ENCODE peak calls at places on chromosomes 3 and 15, in five cellular contexts. Z is non-pigmented ciliary epithelial cell; B is AG09319; U is body of pancreas; W is activated T-helper 2 cell treated with anti-CD3 and anti-CD28 coated beads, Interferon-gamma antibody, Interleukin-2, Interleukin-4, amounts not matched to agents 10 μg/mL and 5 μg/mL and 100 μg/mL, durations not matched to agents 14 hours and 24 hours and 36 hours. S is an unnamed sample.

GRCh38 chr15:76058714-76059319 is 968 bp upstream of the TMEM266 start:
- DNase-seq in Z (no peak), W (peak), U (peak), B (no peak), S (no peak)

GRCh38 chr15:65595960-65596359 is 15.0 kb downstream of the INTS14 start:
- DNase-seq in W (no peak), U (no peak), Z (no peak), B (no peak), S (no peak)

GRCh38 chr15:71651750-71652186 is 158.6 kb upstream of the NR2E3 start:
- DNase-seq in Z (peak), W (no peak), U (peak), B (peak), S (peak)

GRCh38 chr15:70632981-70633380 is 130.4 kb downstream of the UACA start:
- DNase-seq in U (no peak), B (no peak), W (no peak), Z (no peak), S (no peak)

GRCh38 chr15:96270581-96271172 is 59.8 kb upstream of the NR2F2 start:
- DNase-seq in U (no peak), W (no peak), B (no peak), Z (no peak), S (no peak)

GRCh38 chr3:170418422-170419300 is at the start of gene CLDN11:
- DNase-seq in W (no peak), Z (no peak), B (no peak), U (no peak), S (no peak)

GRCh38 chr3:54988302-54989022 is 60.6 kb upstream of the LRTM1 start:
- DNase-seq in W (no peak), U (no peak), Z (peak), B (peak), S (no peak)

GRCh38 chr3:172369590-172370259 is 78.5 kb downstream of the GHSR start:
- DNase-seq in B (no peak), Z (no peak), W (no peak), U (no peak), S (no peak)

GRCh38 chr15:76165951-76166350 is 106.2 kb downstream of the TMEM266 start:
- DNase-seq in Z (no peak), B (no peak), W (no peak), U (no peak), S (no peak)